ENCODE peak calls at places on chromosomes 1 and 21, in nine cellular contexts. L is epithelial cell of prostate; Q is stimulated activated CD8-positive, alpha-beta memory T cell treated with anti-CD3 and anti-CD28 coated beads, Interleukin-2, amount 100 ng/mL, for 48 hours; K is T follicular helper cell; N is amniotic stem cell; V is uterus; F is suprapubic skin; G is breast epithelium; P is IMR-90. H is an unnamed sample.

GRCh38 chr1:2528966-2529750 is 905 bp downstream of the HES5 start:
- DNase-seq in L (no peak), Q (no peak), K (no peak), N (no peak), V (no peak), F (no peak), G (no peak), P (no peak), H (no peak)

GRCh38 chr21:35843911-35844667 is 216.2 kb downstream of the SETD4 start:
- DNase-seq in L (no peak), Q (no peak), K (no peak), N (no peak), V (no peak), F (peak), G (no peak), P (no peak), H (no peak)

GRCh38 chr1:203095061-203095690 is 9.4 kb upstream of the MYOG start:
- DNase-seq in L (no peak), Q (no peak), K (no peak), N (no peak), V (no peak), F (no peak), G (no peak), P (no peak), H (no peak)

GRCh38 chr1:216464489-216464888 is 41.2 kb upstream of the USH2A start:
- DNase-seq in L (peak), Q (no peak), K (no peak), N (peak), V (no peak), F (no peak), G (no peak), P (peak), H (no peak)

GRCh38 chr21:33273044-33273443 is 6.9 kb downstream of the IL10RB start:
- DNase-seq in L (no peak), Q (no peak), K (no peak), N (no peak), V (no peak), F (no peak), G (no peak), P (no peak), H (no peak)

GRCh38 chr1:20735581-20736111 is 3.1 kb upstream of the SH2D5 start:
- DNase-seq in L (peak), Q (no peak), K (no peak), N (no peak), V (peak), F (no peak), G (no peak), P (peak), H (no peak)

GRCh38 chr1:182332256-182332655 is 59.3 kb downstream of the GLUL start:
- DNase-seq in L (no peak), Q (no peak), K (no peak), N (no peak), V (no peak), F (no peak), G (no peak), P (no peak), H (no peak)

GRCh38 chr1:237799762-237800474 is 90.8 kb downstream of the ZP4 start:
- DNase-seq in L (no peak), Q (peak), K (peak), N (no peak), V (no peak), F (no peak), G (no peak), P (peak), H (peak)

GRCh38 chr1:9291914-9292360 is 757 bp upstream of the SPSB1 start:
- DNase-seq in L (no peak), Q (no peak), K (no peak), N (no peak), V (peak), F (no peak), G (no peak), P (peak), H (no peak)

GRCh38 chr1:24294757-24295371 is 24.3 kb upstream of the GRHL3 start:
- DNase-seq in L (peak), Q (no peak), K (no peak), N (no peak), V (peak), F (peak), G (no peak), P (no peak), H (no peak)